ENCODE peak calls at places on chromosome 20, in five cellular contexts. X is adrenal gland, I is pancreas, W is heart left ventricle, Q is A549. V is an unnamed sample.

GRCh38 chr20:44039741-44040140 is 125.1 kb downstream of the TOX2 start:
- DNase-seq in X (no peak), I (no peak), W (no peak), Q (no peak), V (no peak)

GRCh38 chr20:45097485-45098095 is 3.3 kb downstream of the KCNS1 start:
- DNase-seq in X (peak; percentile 22), I (no peak), W (no peak), Q (peak; percentile 32), V (no peak)

GRCh38 chr20:44357555-44358130 is 2.1 kb downstream of the HNF4A start:
- DNase-seq in X (peak; percentile 40), I (no peak), W (no peak), Q (no peak), V (no peak)

GRCh38 chr20:45098096-45098773 is 2.7 kb downstream of the KCNS1 start:
- DNase-seq in X (peak; percentile 32), I (peak; percentile 66), W (no peak), Q (no peak), V (no peak)

GRCh38 chr20:49420292-49420691 is 62.2 kb downstream of the KCNB1 start:
- DNase-seq in X (no peak), I (no peak), W (no peak), Q (no peak), V (no peak)

GRCh38 chr20:49482621-49483017 is at the start of gene KCNB1:
- DNase-seq in X (peak; percentile 49), I (peak; percentile 73), W (peak; percentile 46), Q (peak; percentile 31), V (no peak)

GRCh38 chr20:31565699-31566331 is 39.3 kb upstream of the ID1 start:
- DNase-seq in X (no peak), I (no peak), W (no peak), Q (peak; percentile 53), V (no peak)

GRCh38 chr20:51562334-51563140 is 20.0 kb upstream of the NFATC2 start:
- DNase-seq in X (peak; percentile 75), I (peak; percentile 75), W (peak; percentile 86), Q (peak; percentile 90), V (no peak)

GRCh38 chr20:56373942-56374341 is 15.2 kb downstream of the FAM210B start:
- DNase-seq in X (no peak), I (no peak), W (no peak), Q (peak; percentile 72), V (no peak)

GRCh38 chr20:8152183-8152582 is 20.1 kb downstream of the PLCB1 start:
- DNase-seq in X (no peak), I (no peak), W (no peak), Q (no peak), V (no peak)

GRCh38 chr20:51272392-51272791 is 249.5 kb upstream of the KCNG1 start:
- DNase-seq in X (no peak), I (no peak), W (no peak), Q (no peak), V (no peak)

GRCh38 chr20:20369353-20370086 is 1.6 kb downstream of the INSM1 start:
- DNase-seq in X (no peak), I (peak; percentile 75), W (no peak), Q (peak; percentile 67), V (no peak)

GRCh38 chr20:13042458-13042794 is 33.7 kb downstream of the SPTLC3 start:
- DNase-seq in X (no peak), I (no peak), W (no peak), Q (no peak), V (no peak)

GRCh38 chr20:62739581-62740285 is 31.1 kb downstream of the NTSR1 start:
- DNase-seq in X (peak; percentile 8), I (peak; percentile 53), W (peak; percentile 29), Q (no peak), V (no peak)
- H3K4me3 ChIP-seq in X (no peak overlapping the region), I (no peak overlapping the region), W (no peak overlapping the region), Q (no peak overlapping the region), V (peak overlapping the region; percentile 50)

GRCh38 chr20:41356951-41357350 is 9.7 kb downstream of the EMILIN3 start:
- DNase-seq in X (no peak), I (no peak), W (no peak), Q (no peak), V (no peak)
- H3K4me3 ChIP-seq in X (no peak overlapping the region), I (no peak overlapping the region), W (no peak overlapping the region), Q (no peak overlapping the region), V (no peak overlapping the region)

DNA sequence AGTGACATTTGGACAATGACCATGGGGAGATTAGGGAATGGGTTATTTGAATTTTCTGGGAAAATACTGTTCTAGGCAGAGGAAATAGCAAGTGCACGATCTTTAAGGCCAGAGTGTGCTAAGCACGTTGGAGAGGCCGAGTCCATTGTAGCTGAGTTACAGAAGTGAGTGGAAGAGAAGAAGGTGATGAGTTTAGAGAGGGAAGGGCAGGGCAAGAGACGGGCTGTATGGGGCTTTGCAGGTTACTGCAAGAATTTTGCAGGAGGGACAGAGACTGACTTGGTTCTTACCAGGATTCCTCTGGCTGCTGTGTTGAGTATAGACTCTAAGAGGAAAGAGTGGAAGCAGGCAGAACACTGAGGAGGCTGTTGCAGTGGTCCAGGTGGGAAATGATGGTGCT is 1.1 kb upstream of the NCOA3 start:
- DNase-seq in X (no peak), I (no peak), W (no peak), Q (no peak), V (no peak)
- H3K4me3 ChIP-seq in X (no peak overlapping the region), I (no peak overlapping the region), W (no peak overlapping the region), Q (peak overlapping the region; percentile 67), V (no peak overlapping the region)

DNA sequence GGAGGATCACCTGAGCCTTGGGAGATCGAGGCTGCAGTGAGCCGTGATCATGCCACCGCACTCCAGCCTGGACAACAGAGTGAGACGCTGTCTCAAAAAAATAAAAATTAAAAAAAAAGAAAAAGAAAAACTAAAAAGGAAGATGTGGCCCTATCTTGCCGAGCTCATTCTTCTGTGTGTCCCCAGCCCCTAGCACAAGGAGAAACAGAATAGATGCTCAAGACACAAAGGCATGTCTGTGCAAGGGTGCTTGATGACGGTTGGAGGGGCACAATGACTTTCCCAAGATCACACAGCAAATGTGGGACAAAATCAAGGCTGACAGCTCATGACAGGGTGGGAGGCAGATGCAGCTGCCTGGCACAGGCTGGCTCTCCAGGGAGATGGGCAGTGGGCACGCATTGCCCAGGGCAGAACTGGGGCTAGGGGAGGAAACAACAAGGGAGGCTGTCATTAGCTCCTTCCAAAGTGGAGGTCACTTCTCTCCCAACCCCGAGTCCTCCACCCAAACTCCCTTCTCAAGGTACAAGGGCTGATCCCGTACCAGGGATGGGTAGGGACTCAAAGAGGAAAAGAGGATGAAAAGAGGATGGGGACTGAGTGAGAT is 775 bp upstream of the NRSN2 start:
- DNase-seq in X (no peak), I (no peak), W (no peak), Q (no peak), V (no peak)
- H3K4me3 ChIP-seq in X (peak overlapping the region; percentile 73), I (no peak overlapping the region), W (peak overlapping the region; percentile 86), Q (peak overlapping the region; percentile 66), V (no peak overlapping the region)

GRCh38 chr20:22455259-22455658 is 129.1 kb downstream of the FOXA2 start:
- DNase-seq in X (no peak), I (no peak), W (no peak), Q (no peak), V (no peak)
- H3K4me3 ChIP-seq in X (no peak overlapping the region), I (no peak overlapping the region), W (no peak overlapping the region), Q (no peak overlapping the region), V (no peak overlapping the region)

GRCh38 chr20:4512891-4513550 is 208.7 kb upstream of the PRND start:
- DNase-seq in X (no peak), I (no peak), W (no peak), Q (peak; percentile 87), V (no peak)
- H3K4me3 ChIP-seq in X (no peak overlapping the region), I (no peak overlapping the region), W (no peak overlapping the region), Q (peak overlapping the region; percentile 7), V (no peak overlapping the region)

DNA sequence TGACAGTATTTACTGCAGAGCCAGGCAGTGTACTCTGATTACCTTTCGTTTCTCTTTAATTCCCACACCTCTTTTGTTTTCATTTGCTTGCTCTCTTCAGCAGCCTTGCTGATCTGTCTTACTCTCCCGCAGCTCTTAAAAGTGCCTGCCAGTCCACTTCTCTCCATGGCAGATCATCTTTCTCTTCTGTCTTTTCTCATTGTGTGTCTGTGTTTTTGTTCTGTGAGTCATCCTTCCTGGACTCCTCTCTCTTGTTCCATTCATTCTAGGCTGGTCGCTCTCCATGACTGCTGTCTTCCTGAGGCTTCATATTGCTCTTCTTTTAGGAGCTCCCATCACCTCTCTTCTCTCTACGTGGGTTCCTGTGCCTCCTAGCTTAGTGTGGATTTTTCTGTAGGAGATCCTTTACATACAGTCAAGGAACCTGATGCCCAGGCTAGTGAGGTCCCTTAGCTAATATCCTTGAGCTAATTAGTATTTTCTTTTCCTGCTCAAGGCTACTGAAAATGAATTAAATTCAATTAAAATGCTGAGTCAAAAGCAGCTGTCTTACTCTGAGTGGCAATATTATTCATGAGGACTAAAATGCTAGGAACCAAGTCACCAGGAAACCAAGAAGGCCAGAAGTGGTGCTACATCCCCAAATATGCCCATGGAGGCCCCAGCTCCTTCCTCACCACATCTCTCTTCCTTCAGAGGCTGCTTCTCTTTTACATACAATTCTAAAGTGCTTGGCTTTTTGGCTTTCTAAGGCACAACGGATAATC is 86.1 kb downstream of the SLX4IP start:
- DNase-seq in X (peak; percentile 34), I (no peak), W (no peak), Q (peak; percentile 55), V (no peak)
- H3K4me3 ChIP-seq in X (no peak overlapping the region), I (no peak overlapping the region), W (no peak overlapping the region), Q (no peak overlapping the region), V (no peak overlapping the region)